ENCODE peak calls at places on chromosomes 11 and 22, in four cellular contexts. One of them, this sample, is unnamed.

GRCh38 chr11:112165049-112165448 is 1.2 kb upstream of the IL18 start:
- DNase-seq in esophagus squamous epithelium: no peak
- DNase-seq in Peyer's patch: no peak
- DNase-seq in spleen: no peak
- DNase-seq in this sample: no peak

GRCh38 chr11:128553662-128554392 is 33.5 kb downstream of the ETS1 start:
- DNase-seq in esophagus squamous epithelium: no peak
- DNase-seq in Peyer's patch: no peak
- DNase-seq in spleen: no peak
- DNase-seq in this sample: no peak

GRCh38 chr22:39242389-39242808 is 2.4 kb downstream of the PDGFB start:
- DNase-seq in esophagus squamous epithelium: no peak
- DNase-seq in Peyer's patch: no peak
- DNase-seq in spleen: no peak
- DNase-seq in this sample: no peak

GRCh38 chr11:117437791-117438130 is 110.1 kb downstream of the CEP164 start:
- DNase-seq in esophagus squamous epithelium: no peak
- DNase-seq in Peyer's patch: no peak
- DNase-seq in spleen: peak; percentile 65
- DNase-seq in this sample: no peak

GRCh38 chr22:19805821-19806212 is 45.2 kb downstream of the TBX1 start:
- DNase-seq in esophagus squamous epithelium: no peak
- DNase-seq in Peyer's patch: no peak
- DNase-seq in spleen: peak; percentile 70
- DNase-seq in this sample: no peak

GRCh38 chr11:80598905-80599304 is 1158.1 kb upstream of the TENM4 start:
- DNase-seq in esophagus squamous epithelium: no peak
- DNase-seq in Peyer's patch: no peak
- DNase-seq in spleen: no peak
- DNase-seq in this sample: no peak

GRCh38 chr22:27881404-27881803 is 37.7 kb downstream of the PITPNB start:
- DNase-seq in esophagus squamous epithelium: no peak
- DNase-seq in Peyer's patch: no peak
- DNase-seq in spleen: no peak
- DNase-seq in this sample: peak; percentile 75

GRCh38 chr11:123475478-123475877 is 45.4 kb downstream of the GRAMD1B start:
- DNase-seq in esophagus squamous epithelium: no peak
- DNase-seq in Peyer's patch: no peak
- DNase-seq in spleen: no peak
- DNase-seq in this sample: peak; percentile 52

GRCh38 chr11:130847517-130847916 is 68.8 kb downstream of the SNX19 start:
- DNase-seq in esophagus squamous epithelium: no peak
- DNase-seq in Peyer's patch: no peak
- DNase-seq in spleen: no peak
- DNase-seq in this sample: no peak

GRCh38 chr22:41482319-41482935 is 13.5 kb downstream of the ACO2 start:
- DNase-seq in esophagus squamous epithelium: no peak
- DNase-seq in Peyer's patch: no peak
- DNase-seq in spleen: no peak
- DNase-seq in this sample: no peak

GRCh38 chr22:27420186-27420816 is 381.3 kb downstream of the MN1 start:
- DNase-seq in esophagus squamous epithelium: no peak
- DNase-seq in Peyer's patch: no peak
- DNase-seq in spleen: peak; percentile 29
- DNase-seq in this sample: no peak

GRCh38 chr11:35104655-35105054 is 34.3 kb upstream of the CD44 start:
- DNase-seq in esophagus squamous epithelium: no peak
- DNase-seq in Peyer's patch: no peak
- DNase-seq in spleen: no peak
- DNase-seq in this sample: no peak

GRCh38 chr22:32996702-32997101 is 61.5 kb downstream of the SYN3 start:
- DNase-seq in esophagus squamous epithelium: no peak
- DNase-seq in Peyer's patch: no peak
- DNase-seq in spleen: no peak
- DNase-seq in this sample: peak; percentile 34

GRCh38 chr11:118144869-118145268 is 7.8 kb downstream of the SCN4B start:
- DNase-seq in esophagus squamous epithelium: no peak
- DNase-seq in Peyer's patch: no peak
- DNase-seq in spleen: no peak
- DNase-seq in this sample: no peak

GRCh38 chr11:129067454-129067853 is 124.7 kb downstream of the ARHGAP32 start:
- DNase-seq in esophagus squamous epithelium: no peak
- DNase-seq in Peyer's patch: no peak
- DNase-seq in spleen: no peak
- DNase-seq in this sample: no peak

GRCh38 chr11:459511-460220 is 9.6 kb downstream of the PTDSS2 start:
- DNase-seq in esophagus squamous epithelium: no peak
- DNase-seq in Peyer's patch: no peak
- DNase-seq in spleen: no peak
- DNase-seq in this sample: no peak

GRCh38 chr11:11426226-11426915 is 73.3 kb upstream of the CSNK2A3 start:
- DNase-seq in esophagus squamous epithelium: no peak
- DNase-seq in Peyer's patch: no peak
- DNase-seq in spleen: no peak
- DNase-seq in this sample: no peak

GRCh38 chr22:23532756-23533155 is 47.3 kb downstream of the IGLL1 start:
- DNase-seq in esophagus squamous epithelium: no peak
- DNase-seq in Peyer's patch: no peak
- DNase-seq in spleen: peak; percentile 40
- DNase-seq in this sample: no peak

GRCh38 chr11:113632981-113633380 is 73.1 kb downstream of the TMPRSS5 start:
- DNase-seq in esophagus squamous epithelium: no peak
- DNase-seq in Peyer's patch: no peak
- DNase-seq in spleen: no peak
- DNase-seq in this sample: no peak

GRCh38 chr22:24053481-24054226 is 42.5 kb downstream of the CABIN1 start:
- DNase-seq in esophagus squamous epithelium: no peak
- DNase-seq in Peyer's patch: no peak
- DNase-seq in spleen: no peak
- DNase-seq in this sample: no peak

GRCh38 chr22:17628304-17629166 is at the start of gene ATP6V1E1:
- DNase-seq in esophagus squamous epithelium: peak; percentile 81
- DNase-seq in Peyer's patch: peak; percentile 97
- DNase-seq in spleen: peak; percentile 95
- DNase-seq in this sample: peak; percentile 99

GRCh38 chr11:2844116-2844515 is 41.5 kb downstream of the CDKN1C start:
- DNase-seq in esophagus squamous epithelium: no peak
- DNase-seq in Peyer's patch: no peak
- DNase-seq in spleen: no peak
- DNase-seq in this sample: no peak

GRCh38 chr11:64353101-64353738 is 5.7 kb upstream of the RPS6KA4 start:
- DNase-seq in esophagus squamous epithelium: no peak
- DNase-seq in Peyer's patch: no peak
- DNase-seq in spleen: no peak
- DNase-seq in this sample: no peak

GRCh38 chr22:39405346-39406085 is 5.9 kb downstream of the TAB1 start:
- DNase-seq in esophagus squamous epithelium: no peak
- DNase-seq in Peyer's patch: no peak
- DNase-seq in spleen: peak; percentile 43
- DNase-seq in this sample: peak; percentile 53

GRCh38 chr11:117201516-117201866 is 2.3 kb downstream of the TAGLN start:
- DNase-seq in esophagus squamous epithelium: no peak
- DNase-seq in Peyer's patch: no peak
- DNase-seq in spleen: no peak
- DNase-seq in this sample: no peak

GRCh38 chr11:61908730-61909622 is 8.4 kb downstream of the RAB3IL1 start:
- DNase-seq in esophagus squamous epithelium: no peak
- DNase-seq in Peyer's patch: no peak
- DNase-seq in spleen: peak; percentile 81
- DNase-seq in this sample: peak; percentile 75

GRCh38 chr22:48750282-48750681 is 1077.4 kb downstream of the BRD1 start:
- DNase-seq in esophagus squamous epithelium: no peak
- DNase-seq in Peyer's patch: no peak
- DNase-seq in spleen: no peak
- DNase-seq in this sample: peak; percentile 1

GRCh38 chr11:26199341-26199740 is 132.6 kb upstream of the ANO3 start:
- DNase-seq in esophagus squamous epithelium: no peak
- DNase-seq in Peyer's patch: no peak
- DNase-seq in spleen: no peak
- DNase-seq in this sample: no peak

GRCh38 chr11:86787018-86787417 is 13.3 kb upstream of the PRSS23 start:
- DNase-seq in esophagus squamous epithelium: no peak
- DNase-seq in Peyer's patch: no peak
- DNase-seq in spleen: no peak
- DNase-seq in this sample: no peak

GRCh38 chr22:46362221-46362933 is 26.9 kb downstream of the TRMU start:
- DNase-seq in esophagus squamous epithelium: no peak
- DNase-seq in Peyer's patch: peak; percentile 31
- DNase-seq in spleen: peak; percentile 70
- DNase-seq in this sample: no peak

GRCh38 chr11:64131657-64132387 is 34.1 kb downstream of the MACROD1 start:
- DNase-seq in esophagus squamous epithelium: no peak
- DNase-seq in Peyer's patch: no peak
- DNase-seq in spleen: no peak
- DNase-seq in this sample: no peak

DNA sequence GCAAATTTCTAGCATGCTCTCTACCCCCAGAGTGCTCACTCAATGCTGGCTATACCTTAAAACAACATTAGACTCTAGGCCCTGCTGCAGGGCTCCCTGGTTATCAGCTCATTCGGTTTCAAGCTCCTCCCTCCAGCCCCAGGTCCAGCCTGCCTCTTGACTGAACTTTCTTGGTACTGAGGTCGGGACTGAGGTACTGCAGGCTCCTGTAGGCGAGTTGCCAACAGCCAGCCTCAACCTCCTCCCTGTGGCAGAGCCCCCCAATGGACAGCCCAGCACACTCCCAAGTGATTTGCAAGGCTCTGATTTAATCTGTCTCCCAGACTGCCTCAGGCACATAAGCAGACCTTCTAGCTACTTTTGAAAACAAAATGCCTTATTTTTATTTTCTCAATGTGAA is 73.6 kb upstream of the EIF3M start:
- DNase-seq in esophagus squamous epithelium: no peak
- DNase-seq in Peyer's patch: no peak
- DNase-seq in spleen: no peak
- DNase-seq in this sample: no peak
- H3K4me3 ChIP-seq in esophagus squamous epithelium: no peak overlapping the region
- H3K4me3 ChIP-seq in Peyer's patch: no peak overlapping the region
- H3K4me3 ChIP-seq in spleen: no peak overlapping the region
- H3K4me3 ChIP-seq in this sample: no peak overlapping the region

GRCh38 chr11:67376022-67376386 is 2.6 kb upstream of the CLCF1 start:
- DNase-seq in esophagus squamous epithelium: no peak
- DNase-seq in Peyer's patch: no peak
- DNase-seq in spleen: no peak
- DNase-seq in this sample: no peak
- H3K27ac ChIP-seq in esophagus squamous epithelium: no peak overlapping the region
- H3K27ac ChIP-seq in Peyer's patch: no peak overlapping the region
- H3K27ac ChIP-seq in spleen: no peak overlapping the region
- H3K27ac ChIP-seq in this sample: no peak overlapping the region

GRCh38 chr11:75403983-75404658 is 4.8 kb downstream of the RPS3 start:
- DNase-seq in esophagus squamous epithelium: no peak
- DNase-seq in Peyer's patch: no peak
- DNase-seq in spleen: peak; percentile 39
- DNase-seq in this sample: no peak
- TF ChIP-seq POLR2A in esophagus squamous epithelium: no peak
- TF ChIP-seq POLR2A in Peyer's patch: no peak
- TF ChIP-seq POLR2A in spleen: no peak
- TF ChIP-seq POLR2A in this sample: no peak

GRCh38 chr11:65478411-65479183 is 20.2 kb upstream of the MALAT1 start:
- DNase-seq in esophagus squamous epithelium: no peak
- DNase-seq in Peyer's patch: no peak
- DNase-seq in spleen: peak; percentile 82
- DNase-seq in this sample: peak; percentile 69
- H3K4me3 ChIP-seq in esophagus squamous epithelium: no peak overlapping the region
- H3K4me3 ChIP-seq in Peyer's patch: no peak overlapping the region
- H3K4me3 ChIP-seq in spleen: peak overlapping the region; percentile 81
- H3K4me3 ChIP-seq in this sample: peak overlapping the region; percentile 8

This sample was measured in testis.